ENCODE peak calls at places on chromosomes 4 and X, in six cellular contexts. T is spleen, G is suprapubic skin, P is fibroblast of mammary gland, V is fibroblast of pulmonary artery, M is IMR-90. R is an unnamed sample.

GRCh38 chrX:23228950-23229448 is 105.7 kb upstream of the PTCHD1 start:
- DNase-seq in P (no peak), M (no peak), V (peak), G (no peak), T (no peak), R (no peak)

GRCh38 chrX:153906126-153906917 is 1.8 kb downstream of the AVPR2 start:
- DNase-seq in P (no peak), T (peak), M (no peak), V (no peak), G (no peak), R (no peak)

GRCh38 chr4:5032825-5033224 is 13.6 kb upstream of the CYTL1 start:
- DNase-seq in V (no peak), G (no peak), T (no peak), P (no peak), M (no peak), R (no peak)

GRCh38 chr4:53706422-53707032 is 115.2 kb upstream of the LNX1 start:
- DNase-seq in T (no peak), P (peak), M (peak), G (no peak), V (peak), R (peak)

GRCh38 chr4:44713125-44713524 is 13.2 kb downstream of the GNPDA2 start:
- DNase-seq in V (no peak), P (no peak), M (no peak), T (no peak), G (no peak), R (no peak)

GRCh38 chr4:128684031-128684430 is 125.5 kb upstream of the JADE1 start:
- DNase-seq in V (no peak), G (no peak), P (no peak), T (no peak), M (no peak), R (no peak)

GRCh38 chr4:126268106-126268505 is 953.4 kb downstream of the FAT4 start:
- DNase-seq in G (no peak), P (peak), V (peak), M (peak), T (no peak), R (peak)

GRCh38 chr4:152258804-152259708 is 276.8 kb downstream of the FBXW7 start:
- DNase-seq in T (no peak), V (peak), M (peak), P (peak), G (no peak), R (peak)

GRCh38 chr4:21949073-21949457 is 493 bp upstream of the KCNIP4 start:
- DNase-seq in M (no peak), P (peak), V (peak), G (no peak), T (peak), R (peak)

GRCh38 chr4:48778431-48779094 is 1.5 kb downstream of the FRYL start:
- DNase-seq in M (peak), V (peak), T (no peak), G (no peak), P (peak), R (peak)

GRCh38 chr4:124483043-124483906 is 229.3 kb downstream of the ANKRD50 start:
- DNase-seq in T (no peak), M (peak), G (no peak), P (no peak), V (peak), R (peak)

GRCh38 chrX:9682456-9682855 is 83.2 kb downstream of the GPR143 start:
- DNase-seq in P (peak), T (no peak), G (no peak), M (peak), V (peak), R (peak)

GRCh38 chr4:142585411-142585810 is 260.7 kb downstream of the INPP4B start:
- DNase-seq in M (peak), T (no peak), G (no peak), V (peak), P (peak), R (no peak)

GRCh38 chrX:52923781-52924241 is 26.7 kb downstream of the FAM156B start:
- DNase-seq in G (no peak), M (peak), P (peak), T (peak), V (peak), R (peak)

GRCh38 chrX:136780738-136781137 is at the start of gene ARHGEF6:
- DNase-seq in G (no peak), T (no peak), M (no peak), P (no peak), V (no peak), R (peak)

GRCh38 chr4:86033171-86033570 is 326.7 kb downstream of the MAPK10 start:
- DNase-seq in G (peak), T (no peak), V (peak), P (peak), M (peak), R (peak)

GRCh38 chr4:185119927-185120630 is 23.0 kb upstream of the SLC25A4 start:
- DNase-seq in G (no peak), P (no peak), V (no peak), M (peak), T (no peak), R (no peak)

GRCh38 chrX:10633722-10634121 is 13.3 kb upstream of the MID1 start:
- DNase-seq in T (no peak), V (peak), M (peak), G (no peak), P (peak), R (peak)

GRCh38 chr4:5503295-5503694 is 205.1 kb downstream of the EVC2 start:
- DNase-seq in G (no peak), T (peak), P (no peak), M (no peak), V (no peak), R (no peak)

GRCh38 chrX:104041003-104041402 is 1.2 kb downstream of the H2BW2 start:
- DNase-seq in G (no peak), P (no peak), M (no peak), T (no peak), V (no peak), R (no peak)

GRCh38 chr4:71550220-71551190 is 211.7 kb downstream of the SLC4A4 start:
- DNase-seq in V (peak), M (peak), T (no peak), P (peak), G (no peak), R (peak)

GRCh38 chr4:7649741-7650531 is 215.2 kb upstream of the PSAPL1 start:
- DNase-seq in G (no peak), T (peak), P (peak), V (peak), M (peak), R (peak)

GRCh38 chrX:68114573-68115199 is 318.6 kb downstream of the OPHN1 start:
- DNase-seq in P (peak), T (no peak), G (no peak), V (peak), M (peak), R (peak)

GRCh38 chr4:94457692-94458106 is 6.0 kb downstream of the PDLIM5 start:
- DNase-seq in T (no peak), M (no peak), G (no peak), V (peak), P (no peak), R (no peak)

GRCh38 chr4:123585111-123585510 is 188.5 kb downstream of the SPRY1 start:
- DNase-seq in T (no peak), P (no peak), M (no peak), V (no peak), G (no peak), R (no peak)

GRCh38 chr4:110621839-110622751 is 782 bp downstream of the PITX2 start:
- DNase-seq in P (peak), T (no peak), G (no peak), M (no peak), V (no peak), R (peak)

GRCh38 chr4:7795983-7796382 is 143.7 kb downstream of the AFAP1 start:
- DNase-seq in M (no peak), V (no peak), T (peak), P (no peak), G (no peak), R (no peak)

GRCh38 chr4:72383439-72383838 is 185.6 kb downstream of the ADAMTS3 start:
- DNase-seq in G (no peak), P (no peak), V (no peak), M (peak), T (no peak), R (peak)

GRCh38 chr4:93710101-93710846 is 118.3 kb upstream of the ATOH1 start:
- DNase-seq in V (no peak), P (no peak), G (no peak), M (no peak), T (no peak), R (no peak)

GRCh38 chr4:110417151-110417550 is 58.8 kb upstream of the ENPEP start:
- DNase-seq in T (no peak), G (no peak), P (no peak), M (no peak), V (no peak), R (no peak)

GRCh38 chrX:39438603-39439602 is 637.6 kb downstream of the MID1IP1 start:
- DNase-seq in T (no peak), M (no peak), G (no peak), P (no peak), V (no peak), R (no peak)
- TF ChIP-seq CTCF in T (no peak), M (no peak), G (no peak), P (no peak), V (peak), R (no peak)

GRCh38 chrX:31350808-31351074 is 278.9 kb upstream of the FTHL17 start:
- DNase-seq in P (no peak), G (no peak), M (no peak), T (no peak), V (no peak), R (no peak)

GRCh38 chrX:31356501-31357263 is 284.8 kb upstream of the FTHL17 start:
- DNase-seq in P (no peak), T (no peak), G (no peak), V (no peak), M (no peak), R (no peak)

GRCh38 chrX:31355206-31355955 is 283.5 kb upstream of the FTHL17 start:
- DNase-seq in T (no peak), P (no peak), V (no peak), M (no peak), G (no peak), R (peak)

GRCh38 chrX:31349515-31349914 is 277.7 kb upstream of the FTHL17 start:
- DNase-seq in T (no peak), G (no peak), M (no peak), V (no peak), P (no peak), R (no peak)

GRCh38 chrX:31353095-31353494 is 281.3 kb upstream of the FTHL17 start:
- DNase-seq in V (peak), T (no peak), M (peak), P (peak), G (no peak), R (peak)
- H3K4me3 ChIP-seq in V (no peak), T (no peak), M (no peak), P (no peak), G (no peak), R (no peak)

GRCh38 chr4:161949941-161950725 is 213.7 kb downstream of the FSTL5 start:
- DNase-seq in M (peak), P (peak), G (no peak), V (peak), T (no peak), R (peak)
- TF ChIP-seq CTCF in M (no peak), P (no peak), G (no peak), V (no peak), T (no peak), R (no peak)

GRCh38 chr4:139018971-139019758 is 3.6 kb downstream of the NOCT start:
- DNase-seq in M (peak), P (peak), V (no peak), T (no peak), G (no peak), R (peak)
- H3K4me3 ChIP-seq in M (no peak), P (no peak), V (no peak), T (no peak), G (no peak), R (peak)

GRCh38 chr4:106371166-106371565 is 2.6 kb upstream of the GIMD1 start:
- DNase-seq in G (no peak), M (no peak), P (no peak), V (no peak), T (no peak), R (no peak)

GRCh38 chr4:106370214-106370613 is 1.6 kb upstream of the GIMD1 start:
- DNase-seq in P (no peak), T (no peak), M (no peak), V (no peak), G (no peak), R (no peak)

GRCh38 chr4:106368678-106369077 is at the start of gene GIMD1:
- DNase-seq in P (no peak), T (no peak), V (no peak), G (no peak), M (no peak), R (no peak)

GRCh38 chr4:106367072-106367471 is 1.5 kb downstream of the GIMD1 start:
- DNase-seq in M (no peak), V (no peak), G (no peak), P (no peak), T (no peak), R (no peak)

GRCh38 chr4:106369456-106370060 is 980 bp upstream of the GIMD1 start:
- DNase-seq in T (no peak), G (no peak), M (peak), V (peak), P (peak), R (peak)
- TF ChIP-seq CTCF in T (peak), G (peak), M (peak), V (peak), P (peak), R (peak)

GRCh38 chrX:48761674-48762471 is at the start of gene GLOD5:
- DNase-seq in T (no peak), G (no peak), M (no peak), V (peak), P (peak), R (peak)
- H3K4me3 ChIP-seq in T (no peak), G (no peak), M (no peak), V (no peak), P (no peak), R (no peak)

GRCh38 chr4:41852229-41852628 is 83.0 kb upstream of the TMEM33 start:
- DNase-seq in T (no peak), V (no peak), P (no peak), G (no peak), M (no peak), R (no peak)

GRCh38 chr4:41857225-41857624 is 78.0 kb upstream of the TMEM33 start:
- DNase-seq in T (no peak), G (no peak), M (no peak), P (no peak), V (no peak), R (no peak)

GRCh38 chr4:41856797-41857196 is 78.4 kb upstream of the TMEM33 start:
- DNase-seq in G (no peak), T (no peak), V (no peak), M (no peak), P (no peak), R (no peak)

GRCh38 chr4:41851621-41852020 is 83.6 kb upstream of the TMEM33 start:
- DNase-seq in M (no peak), G (no peak), V (no peak), T (no peak), P (no peak), R (no peak)

DNA sequence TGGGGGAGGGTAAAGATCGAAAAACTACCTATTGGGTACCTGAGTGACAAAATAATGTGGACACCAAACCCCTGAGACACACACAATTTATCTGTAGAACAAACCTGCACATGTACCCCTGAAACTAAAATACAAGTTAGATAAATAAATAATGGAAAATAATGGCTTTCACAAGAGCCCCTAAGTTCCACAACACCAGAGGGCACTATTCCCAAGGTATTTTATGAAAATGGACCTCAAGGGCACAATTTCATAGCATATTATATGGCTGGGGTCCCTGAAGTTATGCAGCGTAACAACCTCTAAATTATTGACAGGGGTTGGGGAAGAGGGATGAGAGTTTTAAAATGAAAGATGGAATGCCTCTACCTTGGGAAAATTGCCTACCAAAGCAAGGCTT is 81.3 kb upstream of the TMEM33 start:
- DNase-seq in V (no peak), P (no peak), M (no peak), T (no peak), G (no peak), R (no peak)
- TF ChIP-seq CTCF in V (peak), P (peak), M (peak), T (no peak), G (no peak), R (peak)

GRCh38 chrX:47484885-47485284 is 1.9 kb upstream of the ZNF41 start:
- DNase-seq in T (no peak), G (no peak), P (no peak), M (no peak), V (no peak), R (no peak)
- H3K4me3 ChIP-seq in T (no peak), G (no peak), P (no peak), M (no peak), V (peak), R (peak)

GRCh38 chr4:108109997-108110416 is 58.7 kb downstream of the LEF1 start:
- DNase-seq in T (no peak), G (no peak), M (no peak), V (no peak), P (no peak), R (no peak)
- TF ChIP-seq CTCF in T (no peak), G (no peak), M (no peak), V (no peak), P (no peak), R (no peak)

R was measured in fibroblast of villous mesenchyme.